ENCODE peak calls at places on chromosomes 12 and 14, in four cellular contexts. W is K562, R is GM12878, D is HepG2. B is an unnamed sample.
A peak's percentile ranks its signal among the peaks of the same experiment; 100 is the strongest.

GRCh38 chr14:71486274-71486673 is 446.0 kb upstream of the RGS6 start:
- DNase-seq in W (no peak), R (no peak), D (no peak), B (no peak)

GRCh38 chr12:131454418-131455217 is 256.3 kb upstream of the SFSWAP start:
- DNase-seq in W (peak; percentile 76), R (no peak), D (peak; percentile 60), B (peak; percentile 84)

GRCh38 chr14:104970231-104971068 is 7.7 kb downstream of the AHNAK2 start:
- DNase-seq in W (no peak), R (no peak), D (no peak), B (peak; percentile 78)

GRCh38 chr12:2013527-2014223 is 9.4 kb upstream of the DCP1B start:
- DNase-seq in W (no peak), R (no peak), D (no peak), B (no peak)

GRCh38 chr12:8527250-8528130 is 13.2 kb downstream of the CLEC4E start:
- DNase-seq in W (no peak), R (no peak), D (no peak), B (no peak)

GRCh38 chr14:105162374-105162979 is 6.1 kb downstream of the JAG2 start:
- DNase-seq in W (no peak), R (no peak), D (peak; percentile 15), B (no peak)

GRCh38 chr12:111715242-111715641 is 29.4 kb downstream of the ACAD10 start:
- DNase-seq in W (no peak), R (no peak), D (peak; percentile 4), B (no peak)

GRCh38 chr12:109192358-109192757 is 76.0 kb downstream of the ACACB start:
- DNase-seq in W (no peak), R (no peak), D (no peak), B (peak; percentile 91)

GRCh38 chr12:43453761-43454160 is 98.2 kb downstream of the ADAMTS20 start:
- DNase-seq in W (no peak), R (no peak), D (no peak), B (no peak)

GRCh38 chr14:64948612-64949210 is 6.2 kb upstream of the GPX2 start:
- DNase-seq in W (no peak), R (no peak), D (peak; percentile 35), B (no peak)

GRCh38 chr14:74984241-74985027 is 18.3 kb upstream of the EIF2B2 start:
- DNase-seq in W (no peak), R (no peak), D (no peak), B (no peak)

GRCh38 chr12:115879354-115879753 is 398.1 kb downstream of the MED13L start:
- DNase-seq in W (no peak), R (no peak), D (no peak), B (no peak)

GRCh38 chr14:92951912-92952471 is 29.0 kb downstream of the CHGA start:
- DNase-seq in W (peak; percentile 69), R (peak; percentile 37), D (peak; percentile 37), B (peak; percentile 70)

GRCh38 chr12:90897981-90898380 is 57.0 kb downstream of the CCER1 start:
- DNase-seq in W (no peak), R (no peak), D (no peak), B (no peak)

GRCh38 chr12:90899456-90900182 is 55.4 kb downstream of the CCER1 start:
- DNase-seq in W (no peak), R (no peak), D (no peak), B (no peak)

GRCh38 chr12:90905691-90906370 is 49.1 kb downstream of the CCER1 start:
- DNase-seq in W (no peak), R (no peak), D (no peak), B (no peak)

GRCh38 chr12:90897316-90897715 is 57.7 kb downstream of the CCER1 start:
- DNase-seq in W (no peak), R (no peak), D (no peak), B (no peak)

DNA sequence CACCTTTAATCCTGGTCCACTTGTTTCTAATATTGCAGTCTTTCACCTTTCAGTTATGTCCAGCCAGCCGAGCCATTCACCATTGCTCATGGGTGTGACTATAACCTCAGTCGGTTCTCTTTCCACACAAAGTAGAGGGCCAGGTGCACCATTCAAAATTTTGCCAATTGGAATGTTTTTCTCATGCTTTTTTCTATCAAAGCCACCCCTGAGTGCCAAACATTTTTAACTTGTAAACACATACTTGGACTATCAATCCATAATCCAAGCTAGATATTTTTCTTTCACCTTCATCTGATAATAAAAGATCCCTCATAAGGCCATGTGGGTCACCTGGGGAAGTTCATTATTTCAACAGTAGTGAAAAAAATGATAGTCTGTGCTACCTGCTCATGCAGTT is 52.4 kb downstream of the CCER1 start:
- DNase-seq in W (no peak), R (no peak), D (no peak), B (no peak)
- TF ChIP-seq HDAC2 in W (no peak), R (no peak), D (no peak), B (no peak)

GRCh38 chr12:78224154-78224553 is 393.5 kb downstream of the NAV3 start:
- DNase-seq in W (no peak), R (no peak), D (no peak), B (no peak)

GRCh38 chr12:78232756-78233155 is 402.1 kb downstream of the NAV3 start:
- DNase-seq in W (no peak), R (no peak), D (no peak), B (no peak)

GRCh38 chr12:78226763-78227162 is 396.1 kb downstream of the NAV3 start:
- DNase-seq in W (no peak), R (no peak), D (no peak), B (no peak)

DNA sequence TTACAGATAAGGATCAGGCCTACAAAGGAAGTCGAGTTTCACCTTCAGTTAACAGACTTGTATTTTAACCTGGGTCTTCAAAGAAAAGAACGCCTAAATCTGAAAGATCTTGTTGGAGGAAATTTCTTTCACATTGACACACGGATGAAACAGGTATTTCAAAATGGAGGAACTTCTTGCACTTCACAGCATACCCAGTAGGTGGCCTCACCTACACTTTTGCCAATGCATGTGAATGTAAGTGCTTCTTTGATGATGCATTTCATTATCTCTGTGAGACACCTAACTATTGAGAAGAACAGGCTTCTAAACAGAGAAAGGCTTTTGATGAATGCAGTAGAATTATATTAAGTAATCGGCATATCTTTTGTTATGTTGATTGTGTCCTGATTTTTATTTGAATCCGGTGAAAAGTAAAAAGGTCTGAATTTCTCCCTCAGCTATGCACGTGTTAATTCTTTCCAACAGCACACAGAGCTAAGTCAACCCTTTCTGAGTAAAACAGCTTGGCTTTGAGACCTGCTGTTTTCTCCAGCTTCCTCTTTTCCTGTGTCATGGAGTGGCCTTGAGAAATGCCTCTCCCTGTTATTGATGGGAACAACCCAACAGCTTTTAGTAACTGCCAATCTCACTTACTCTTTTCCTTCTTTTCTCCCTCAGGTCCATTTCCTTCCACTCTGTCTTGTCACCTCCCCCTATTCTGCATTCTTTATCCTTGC is 399.0 kb downstream of the NAV3 start:
- DNase-seq in W (peak; percentile 9), R (peak; percentile 21), D (peak; percentile 28), B (peak; percentile 65)
- TF ChIP-seq RAD21 in W (peak; percentile 22), R (peak; percentile 74), D (no peak), B (peak; percentile 19)

GRCh38 chr12:52418576-52419110 is 12.5 kb upstream of the KRT82 start:
- DNase-seq in W (no peak), R (no peak), D (no peak), B (no peak)
- TF ChIP-seq ESRRA in W (no peak), R (no peak), D (no peak), B (no peak)

GRCh38 chr14:48792376-48793024 is 793.7 kb downstream of the RPS29 start:
- DNase-seq in W (no peak), R (no peak), D (peak; percentile 22), B (no peak)
- TF ChIP-seq HDAC2 in W (no peak), R (no peak), D (no peak), B (no peak)

B was measured in A549.